ENCODE peak calls at places on chromosomes 16 and 17, in six cellular contexts. P, T, C, V, Z and M are unnamed samples.

GRCh38 chr17:80981062-80981902 is 10.4 kb upstream of the CHMP6 start:
- DNase-seq in V (no peak), T (no peak), C (no peak), Z (no peak), P (no peak), M (no peak)

GRCh38 chr17:50192873-50193274 is 8.6 kb downstream of the COL1A1 start:
- DNase-seq in P (no peak), C (no peak), Z (no peak), T (peak; percentile 55), V (no peak), M (no peak)

GRCh38 chr17:41645371-41646063 is 21.1 kb upstream of the KRT17 start:
- DNase-seq in Z (peak; percentile 31), P (peak; percentile 66), C (peak; percentile 78), V (no peak), T (peak; percentile 74), M (no peak)

GRCh38 chr17:17439971-17440843 is 36.6 kb upstream of the MED9 start:
- DNase-seq in T (peak; percentile 47), V (peak; percentile 31), C (peak; percentile 42), Z (peak; percentile 80), P (peak; percentile 86), M (peak; percentile 97)

GRCh38 chr17:58932956-58933355 is 173.7 kb downstream of the TRIM37 start:
- DNase-seq in Z (no peak), V (no peak), P (no peak), C (no peak), T (no peak), M (no peak)

GRCh38 chr17:79988163-79988971 is 47.3 kb downstream of the TBC1D16 start:
- DNase-seq in T (peak; percentile 92), V (no peak), C (peak; percentile 89), Z (no peak), P (peak; percentile 86), M (no peak)

GRCh38 chr16:49649013-49649785 is 206.7 kb downstream of the ZNF423 start:
- DNase-seq in Z (no peak), C (no peak), T (peak; percentile 73), P (no peak), V (no peak), M (no peak)

GRCh38 chr16:89633064-89633631 is 19.7 kb downstream of the DPEP1 start:
- DNase-seq in V (no peak), Z (no peak), P (peak; percentile 70), C (peak; percentile 73), T (peak; percentile 96), M (no peak)

GRCh38 chr16:29729116-29729521 is 16.7 kb downstream of the C16orf54 start:
- DNase-seq in P (no peak), Z (no peak), C (peak; percentile 49), T (peak; percentile 72), V (peak; percentile 14), M (peak; percentile 50)

GRCh38 chr17:2690165-2691068 is 21.1 kb downstream of the CLUH start:
- DNase-seq in C (no peak), P (no peak), Z (peak; percentile 37), V (peak; percentile 16), T (no peak), M (no peak)

GRCh38 chr17:9020096-9020823 is 1.1 kb upstream of the NTN1 start:
- DNase-seq in C (no peak), T (no peak), P (no peak), Z (no peak), V (no peak), M (no peak)

GRCh38 chr16:10992112-10992511 is 47.7 kb downstream of the CLEC16A start:
- DNase-seq in T (peak; percentile 81), V (no peak), P (no peak), Z (no peak), C (peak; percentile 98), M (no peak)

GRCh38 chr16:10990378-10990777 is 46.0 kb downstream of the CLEC16A start:
- DNase-seq in C (no peak), V (no peak), Z (no peak), T (no peak), P (no peak), M (no peak)

GRCh38 chr16:10994571-10994970 is 50.2 kb downstream of the CLEC16A start:
- DNase-seq in C (no peak), V (no peak), T (no peak), Z (no peak), P (no peak), M (no peak)

GRCh38 chr16:10993649-10994048 is 49.3 kb downstream of the CLEC16A start:
- DNase-seq in Z (no peak), C (no peak), T (no peak), P (no peak), V (no peak), M (no peak)

DNA sequence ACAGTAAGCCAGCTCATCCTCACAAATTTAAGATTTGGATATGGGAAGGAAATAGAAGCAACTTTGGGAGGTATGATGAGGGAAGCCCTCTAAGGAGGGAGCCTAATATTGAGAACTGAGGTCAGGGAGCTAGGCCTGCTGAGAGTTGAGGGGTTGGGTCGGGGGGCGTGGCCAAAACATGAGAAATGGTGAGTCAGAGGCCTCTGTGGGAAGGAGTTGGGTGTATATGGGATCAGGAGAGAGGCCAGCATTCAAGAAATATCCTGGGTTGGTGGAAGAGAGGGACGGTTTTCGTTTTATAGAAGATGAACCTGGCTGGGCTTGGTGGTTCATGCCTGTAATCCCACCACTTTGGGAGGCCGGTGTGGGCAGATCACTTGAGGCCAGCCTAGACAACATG is 48.4 kb downstream of the CLEC16A start:
- DNase-seq in C (peak; percentile 93), P (peak; percentile 81), T (peak; percentile 92), V (no peak), Z (peak; percentile 57), M (peak; percentile 53)
- H3K4me3 ChIP-seq in C (no peak overlapping the region), P (no peak overlapping the region), T (peak overlapping the region; percentile 11), V (no peak overlapping the region), Z (no peak overlapping the region), M (no peak overlapping the region)

GRCh38 chr17:67478266-67479118 is 101.4 kb downstream of the PITPNC1 start:
- DNase-seq in Z (no peak), P (no peak), C (no peak), V (no peak), T (no peak), M (no peak)

GRCh38 chr17:67477687-67478086 is 100.6 kb downstream of the PITPNC1 start:
- DNase-seq in C (peak; percentile 80), P (no peak), T (peak; percentile 85), V (no peak), Z (no peak), M (no peak)

GRCh38 chr17:67476787-67477335 is 99.8 kb downstream of the PITPNC1 start:
- DNase-seq in T (peak; percentile 18), P (no peak), C (no peak), V (no peak), Z (no peak), M (no peak)

GRCh38 chr17:67474081-67474661 is 97.1 kb downstream of the PITPNC1 start:
- DNase-seq in C (peak; percentile 39), P (no peak), Z (peak; percentile 42), V (peak; percentile 67), T (peak; percentile 88), M (no peak)

DNA sequence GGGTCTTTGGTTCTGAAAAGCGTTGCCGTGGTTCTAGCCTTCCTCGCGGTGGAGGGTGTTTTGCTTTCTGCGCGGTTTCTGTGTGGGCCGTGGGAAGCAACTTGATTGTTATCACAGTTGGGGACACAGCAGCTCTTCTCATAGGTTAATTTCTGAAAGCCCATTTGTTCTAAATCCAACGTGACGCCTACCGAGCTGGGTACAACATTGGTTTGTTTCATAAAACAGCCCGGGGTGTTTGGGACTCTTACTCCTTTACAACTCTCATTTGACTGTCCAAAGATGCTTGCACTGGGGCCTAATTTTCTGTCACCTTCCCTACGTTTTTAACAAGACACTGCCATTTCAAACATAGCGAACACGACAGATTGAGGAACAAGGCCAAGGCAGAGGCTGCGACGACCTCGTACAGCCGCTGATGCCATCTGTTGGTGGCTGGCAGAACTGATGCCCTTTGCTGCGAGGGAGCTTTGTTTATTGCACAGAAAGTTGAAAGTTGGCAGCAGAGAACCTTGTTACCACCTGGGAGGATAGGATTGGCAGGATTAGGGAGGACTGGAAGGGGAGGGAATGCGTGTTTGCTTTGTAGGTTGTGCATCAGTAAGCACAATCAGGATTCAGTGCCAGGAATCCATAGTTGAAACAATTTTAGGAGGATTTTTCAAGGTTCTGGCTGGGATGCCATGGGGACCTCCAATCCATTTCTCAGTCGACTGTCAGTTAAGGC is 98.2 kb downstream of the PITPNC1 start:
- DNase-seq in T (peak; percentile 86), Z (peak; percentile 88), C (peak; percentile 72), P (peak; percentile 74), V (peak; percentile 83), M (peak; percentile 34)
- H3K9me3 ChIP-seq in T (no peaks in the 10 kb centered on the region), Z (no peaks in the 10 kb centered on the region), C (no peaks in the 10 kb centered on the region), P (no peaks in the 10 kb centered on the region), V (no peaks in the 10 kb centered on the region), M (no peaks in the 10 kb centered on the region)

GRCh38 chr17:1162116-1162855 is 17.5 kb downstream of the ABR start:
- DNase-seq in Z (no peak), V (no peak), P (no peak), C (no peak), T (no peak), M (peak; percentile 63)

GRCh38 chr17:1159781-1160180 is 20.0 kb downstream of the ABR start:
- DNase-seq in C (no peak), V (no peak), Z (no peak), T (no peak), P (no peak), M (no peak)

GRCh38 chr17:1156864-1157263 is 22.9 kb downstream of the ABR start:
- DNase-seq in V (no peak), P (no peak), T (no peak), Z (peak; percentile 78), C (no peak), M (no peak)

GRCh38 chr17:1158879-1159278 is 20.9 kb downstream of the ABR start:
- DNase-seq in Z (no peak), V (no peak), T (peak; percentile 36), C (peak; percentile 84), P (peak; percentile 70), M (no peak)

DNA sequence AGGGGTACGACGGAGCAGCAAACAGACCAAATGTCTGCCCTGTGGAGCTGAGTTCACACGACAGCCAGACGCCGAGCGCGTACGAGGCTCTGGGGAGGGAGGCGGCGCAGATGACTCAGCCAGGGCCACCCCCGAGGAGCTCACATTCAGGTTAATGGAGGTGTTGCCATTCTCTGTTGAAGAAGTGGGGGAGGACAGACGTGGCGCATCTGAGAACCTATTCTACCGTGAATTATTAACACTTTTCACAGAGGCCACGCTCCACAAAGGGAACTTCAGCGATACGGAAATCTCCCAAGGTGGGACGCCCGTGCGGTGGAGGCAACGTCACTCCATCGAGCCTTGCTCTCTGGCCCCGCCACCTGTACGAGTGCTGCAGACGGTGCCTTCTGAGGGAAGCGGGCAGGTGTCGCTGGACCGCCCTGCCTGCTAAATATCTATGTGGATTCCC is 19.2 kb downstream of the ABR start:
- DNase-seq in Z (no peak), C (no peak), T (no peak), V (no peak), P (no peak), M (no peak)
- H3K4me3 ChIP-seq in Z (no peak overlapping the region), C (no peak overlapping the region), T (no peak overlapping the region), V (no peak overlapping the region), P (no peak overlapping the region), M (no peak overlapping the region)

GRCh38 chr16:31920373-31920772 is 46.8 kb downstream of the ZNF267 start:
- DNase-seq in P (no peak), V (no peak), Z (no peak), T (no peak), C (no peak), M (no peak)

GRCh38 chr16:31913668-31914067 is 40.1 kb downstream of the ZNF267 start:
- DNase-seq in T (no peak), Z (no peak), C (no peak), V (no peak), P (no peak), M (no peak)

DNA sequence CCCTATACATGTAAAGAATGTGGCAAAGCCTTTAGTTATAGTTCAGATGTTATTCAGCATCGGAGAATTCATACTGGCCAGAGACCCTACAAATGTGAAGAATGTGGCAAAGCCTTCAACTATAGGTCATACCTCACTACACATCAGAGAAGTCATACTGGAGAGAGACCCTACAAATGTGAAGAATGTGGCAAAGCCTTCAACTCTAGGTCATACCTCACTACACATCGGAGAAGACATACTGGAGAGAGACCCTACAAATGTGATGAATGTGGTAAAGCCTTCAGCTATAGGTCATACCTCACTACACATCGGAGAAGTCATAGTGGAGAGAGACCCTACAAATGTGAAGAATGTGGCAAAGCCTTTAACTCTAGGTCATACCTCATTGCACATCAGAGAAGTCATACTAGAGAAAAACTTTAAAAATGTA is 42.5 kb downstream of the ZNF267 start:
- DNase-seq in T (no peak), P (no peak), V (no peak), C (no peak), Z (no peak), M (peak; percentile 8)
- H3K9me3 ChIP-seq in T (peaks cover 28% of the 10 kb centered on the region), P (peaks cover 57% of the 10 kb centered on the region), V (peaks cover 100% of the 10 kb centered on the region), C (peaks cover 55% of the 10 kb centered on the region), Z (peaks cover 92% of the 10 kb centered on the region), M (peaks cover 50% of the 10 kb centered on the region)